ENCODE peak calls at places on chromosome 17, in five cellular contexts. P, R, G, B and M are unnamed samples.

GRCh38 chr17:50841949-50842354 is 6.6 kb downstream of the WFIKKN2 start:
- DNase-seq in P (peak), R (peak), G (peak), B (peak), M (no peak)

GRCh38 chr17:78038748-78039288 is 80.3 kb downstream of the TNRC6C start:
- DNase-seq in P (no peak), R (no peak), G (no peak), B (no peak), M (no peak)

GRCh38 chr17:7632492-7632894 is 2.6 kb downstream of the SHBG start:
- DNase-seq in P (peak), R (no peak), G (peak), B (no peak), M (no peak)

GRCh38 chr17:70525976-70526375 is 356.6 kb downstream of the KCNJ2 start:
- DNase-seq in P (no peak), R (no peak), G (no peak), B (no peak), M (no peak)

GRCh38 chr17:72033311-72033710 is 87.5 kb upstream of the SOX9 start:
- DNase-seq in P (no peak), R (no peak), G (no peak), B (peak), M (no peak)

GRCh38 chr17:50187741-50188520 is 13.5 kb downstream of the COL1A1 start:
- DNase-seq in P (peak), R (no peak), G (no peak), B (no peak), M (no peak)

GRCh38 chr17:49494937-49495841 is at the start of gene NGFR:
- DNase-seq in P (peak), R (no peak), G (peak), B (peak), M (no peak)

GRCh38 chr17:57941384-57942370 is 13.5 kb downstream of the CUEDC1 start:
- DNase-seq in P (no peak), R (no peak), G (no peak), B (no peak), M (no peak)

GRCh38 chr17:75845058-75845711 is 981 bp upstream of the UNC13D start:
- DNase-seq in P (peak), R (peak), G (peak), B (peak), M (peak)

GRCh38 chr17:17886253-17886652 is 49.5 kb upstream of the SREBF1 start:
- DNase-seq in P (no peak), R (no peak), G (no peak), B (no peak), M (no peak)

GRCh38 chr17:44002141-44002848 is 2.1 kb upstream of the NAGS start:
- DNase-seq in P (peak), R (peak), G (no peak), B (no peak), M (no peak)

GRCh38 chr17:6261496-6261895 is 173.4 kb downstream of the AIPL1 start:
- DNase-seq in P (no peak), R (no peak), G (no peak), B (no peak), M (no peak)

GRCh38 chr17:15249487-15249886 is 15.6 kb downstream of the PMP22 start:
- DNase-seq in P (no peak), R (no peak), G (no peak), B (no peak), M (no peak)

GRCh38 chr17:13735861-13736260 is 134.1 kb upstream of the HS3ST3A1 start:
- DNase-seq in P (no peak), R (no peak), G (no peak), B (peak), M (no peak)

GRCh38 chr17:45310380-45311324 is 6.2 kb downstream of the MAP3K14 start:
- DNase-seq in P (no peak), R (no peak), G (no peak), B (no peak), M (no peak)

GRCh38 chr17:27609606-27610303 is 21.2 kb upstream of the LGALS9 start:
- DNase-seq in P (peak), R (peak), G (no peak), B (peak), M (no peak)

GRCh38 chr17:39094607-39095308 is 56.7 kb downstream of the PLXDC1 start:
- DNase-seq in P (no peak), R (no peak), G (no peak), B (no peak), M (no peak)

GRCh38 chr17:42775534-42776098 is 2.4 kb downstream of the VPS25 start:
- DNase-seq in P (peak), R (peak), G (peak), B (no peak), M (no peak)

GRCh38 chr17:61543786-61544415 is 47.1 kb downstream of the NACA2 start:
- DNase-seq in P (no peak), R (no peak), G (no peak), B (no peak), M (no peak)

GRCh38 chr17:57968456-57968855 is 13.2 kb upstream of the CUEDC1 start:
- DNase-seq in P (no peak), R (no peak), G (no peak), B (no peak), M (no peak)

GRCh38 chr17:65154770-65155589 is 17.8 kb downstream of the RGS9 start:
- DNase-seq in P (peak), R (no peak), G (no peak), B (no peak), M (no peak)

GRCh38 chr17:55845385-55845784 is 94.5 kb downstream of the PCTP start:
- DNase-seq in P (peak), R (no peak), G (no peak), B (peak), M (no peak)

GRCh38 chr17:40063915-40064531 is 1.3 kb downstream of the THRA start:
- DNase-seq in P (no peak), R (peak), G (no peak), B (no peak), M (no peak)

GRCh38 chr17:75753193-75753513 is 11.8 kb downstream of the GALK1 start:
- DNase-seq in P (no peak), R (no peak), G (no peak), B (no peak), M (no peak)

GRCh38 chr17:41167561-41167960 is 460 bp downstream of the KRTAP4-3 start:
- DNase-seq in P (no peak), R (no peak), G (no peak), B (no peak), M (no peak)

GRCh38 chr17:19720210-19720475 is 3.8 kb upstream of the SLC47A2 start:
- DNase-seq in P (no peak), R (no peak), G (no peak), B (no peak), M (no peak)

GRCh38 chr17:72761431-72761830 is 331.1 kb downstream of the SLC39A11 start:
- DNase-seq in P (no peak), R (no peak), G (peak), B (no peak), M (no peak)

GRCh38 chr17:57395721-57396321 is 139.5 kb downstream of the MSI2 start:
- DNase-seq in P (no peak), R (no peak), G (no peak), B (no peak), M (no peak)

GRCh38 chr17:70119961-70120360 is 44.9 kb downstream of the KCNJ16 start:
- DNase-seq in P (no peak), R (no peak), G (no peak), B (no peak), M (no peak)

GRCh38 chr17:75584358-75585175 is 3.0 kb upstream of the MYO15B start:
- DNase-seq in P (no peak), R (no peak), G (no peak), B (no peak), M (no peak)

GRCh38 chr17:27569884-27570577 is 61.0 kb upstream of the LGALS9 start:
- DNase-seq in P (no peak), R (peak), G (peak), B (peak), M (no peak)

GRCh38 chr17:20926532-20926931 is 116.3 kb downstream of the USP22 start:
- DNase-seq in P (peak), R (no peak), G (no peak), B (no peak), M (no peak)

GRCh38 chr17:80498242-80498919 is 22.0 kb upstream of the NPTX1 start:
- DNase-seq in P (peak), R (peak), G (no peak), B (no peak), M (no peak)
- TF ChIP-seq MXI1 in P (no peak), R (no peak), G (no peak), B (no peak), M (no peak)

GRCh38 chr17:8997994-8998628 is 23.2 kb upstream of the NTN1 start:
- DNase-seq in P (peak), R (peak), G (peak), B (peak), M (peak)

GRCh38 chr17:8995711-8996110 is 25.6 kb upstream of the NTN1 start:
- DNase-seq in P (no peak), R (no peak), G (no peak), B (no peak), M (no peak)

GRCh38 chr17:8991514-8992285 is 26.2 kb upstream of the PIK3R5 start:
- DNase-seq in P (peak), R (peak), G (peak), B (peak), M (no peak)

GRCh38 chr17:8994319-8994718 is 27.0 kb upstream of the NTN1 start:
- DNase-seq in P (peak), R (peak), G (peak), B (peak), M (peak)
- TF ChIP-seq MXI1 in P (no peak), R (no peak), G (no peak), B (no peak), M (no peak)

GRCh38 chr17:35167666-35168065 is 20.0 kb downstream of the UNC45B start:
- DNase-seq in P (peak), R (no peak), G (no peak), B (no peak), M (no peak)
- TF ChIP-seq MXI1 in P (no peak), R (no peak), G (no peak), B (no peak), M (no peak)

DNA sequence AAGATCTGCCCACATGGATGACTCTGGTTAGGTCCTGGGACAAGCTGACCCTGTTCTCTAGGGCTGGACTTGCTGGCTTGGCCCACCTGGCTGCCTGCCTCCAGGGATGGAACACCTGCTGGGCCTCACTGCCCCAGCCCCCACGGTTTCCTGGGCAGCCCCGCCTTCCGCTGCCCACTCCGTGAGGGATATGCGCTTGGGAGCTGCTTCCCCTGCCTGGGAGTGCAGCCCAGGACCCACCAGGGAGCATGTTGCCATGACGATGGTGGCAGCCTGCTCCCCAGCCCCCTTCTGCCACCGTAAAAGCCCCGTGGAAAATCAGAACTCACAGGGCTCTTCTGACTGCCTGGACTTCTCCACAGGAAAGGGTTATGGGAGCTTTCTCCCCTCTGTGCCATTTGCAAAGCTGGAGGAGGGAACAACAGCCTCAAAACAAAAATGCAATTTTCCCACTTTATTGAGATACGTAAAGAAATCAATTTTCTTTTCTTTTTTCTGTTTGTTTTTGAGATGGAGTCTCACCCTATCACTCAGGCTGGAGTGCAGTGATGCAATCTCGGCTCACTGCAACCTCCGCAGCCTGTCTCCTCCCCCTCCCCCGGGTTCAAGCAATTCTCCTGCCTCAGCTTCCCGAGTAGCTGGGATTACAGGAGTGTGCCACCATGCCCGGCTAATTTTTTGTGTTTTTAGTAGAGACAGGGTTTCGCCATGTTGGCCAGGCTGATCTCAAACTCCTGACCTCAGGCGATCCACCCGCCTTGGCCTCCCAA is 18.0 kb upstream of the GAS7 start:
- DNase-seq in P (no peak), R (no peak), G (no peak), B (no peak), M (no peak)
- TF ChIP-seq MXI1 in P (no peak), R (no peak), G (no peak), B (no peak), M (no peak)

DNA sequence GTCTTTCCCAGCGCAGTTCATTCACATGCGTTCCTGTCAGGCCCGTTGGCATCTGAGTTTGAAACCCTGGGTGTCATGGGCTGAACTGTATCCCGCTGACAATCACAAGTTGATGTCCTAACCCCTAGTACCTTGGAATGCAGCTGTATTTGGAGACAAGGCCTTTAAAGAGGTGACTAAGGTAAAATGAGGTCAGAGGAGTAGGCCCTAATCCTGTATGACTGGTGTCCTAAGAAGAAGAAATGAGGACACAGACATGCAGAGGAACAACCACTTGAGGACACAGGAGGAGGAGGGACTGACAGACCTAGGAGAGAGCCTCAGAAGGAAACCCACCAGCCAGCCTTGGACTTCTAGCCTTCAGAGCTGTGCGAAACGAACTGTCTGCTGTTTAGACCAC is 33.1 kb downstream of the TRPV2 start:
- DNase-seq in P (no peak), R (no peak), G (no peak), B (no peak), M (no peak)
- TF ChIP-seq MXI1 in P (no peak), R (no peak), G (no peak), B (no peak), M (no peak)

GRCh38 chr17:74360993-74361612 is 565 bp downstream of the BTBD17 start:
- DNase-seq in P (peak), R (no peak), G (no peak), B (no peak), M (no peak)

GRCh38 chr17:74361613-74362391 is at the start of gene BTBD17:
- DNase-seq in P (no peak), R (peak), G (peak), B (peak), M (no peak)

GRCh38 chr17:74359916-74360315 is 1.8 kb downstream of the BTBD17 start:
- DNase-seq in P (no peak), R (no peak), G (no peak), B (no peak), M (no peak)

GRCh38 chr17:74367206-74367605 is at the start of gene GPR142:
- DNase-seq in P (no peak), R (no peak), G (no peak), B (no peak), M (no peak)

GRCh38 chr17:74362811-74363498 is 1.3 kb upstream of the BTBD17 start:
- DNase-seq in P (no peak), R (no peak), G (no peak), B (no peak), M (no peak)
- TF ChIP-seq MXI1 in P (no peak), R (no peak), G (no peak), B (no peak), M (no peak)

GRCh38 chr17:82198092-82198491 is 14.6 kb downstream of the CCDC57 start:
- DNase-seq in P (no peak), R (no peak), G (no peak), B (peak), M (no peak)
- TF ChIP-seq MXI1 in P (no peak), R (no peak), G (no peak), B (no peak), M (no peak)

DNA sequence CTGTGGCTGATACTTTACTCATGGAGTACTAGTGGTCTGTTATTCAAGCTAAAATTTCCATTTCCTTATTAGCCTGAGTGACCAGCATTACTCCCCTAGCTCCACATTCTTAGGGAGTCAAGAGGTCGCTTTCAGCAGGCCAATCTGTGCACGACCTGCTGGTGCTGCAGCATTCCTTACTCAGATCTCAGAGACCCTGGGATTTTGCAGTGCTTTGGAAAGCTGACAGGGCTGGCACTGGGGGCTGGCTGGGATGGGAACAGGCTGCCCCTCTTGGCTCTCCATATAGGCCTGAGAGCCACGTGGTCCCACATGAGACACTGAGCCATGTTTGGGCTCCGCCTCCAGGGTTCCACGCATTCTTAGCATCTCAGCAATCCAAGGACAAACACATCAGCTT is 254.7 kb upstream of the CACNG5 start:
- DNase-seq in P (peak), R (peak), G (no peak), B (no peak), M (no peak)
- TF ChIP-seq MXI1 in P (peak), R (no peak), G (no peak), B (no peak), M (no peak)

GRCh38 chr17:323721-324139 is 28.9 kb downstream of the RPH3AL start:
- DNase-seq in P (no peak), R (no peak), G (no peak), B (no peak), M (no peak)
- TF ChIP-seq MXI1 in P (no peak), R (no peak), G (no peak), B (no peak), M (no peak)

GRCh38 chr17:29341726-29342125 is 47.8 kb upstream of the NUFIP2 start:
- DNase-seq in P (peak), R (no peak), G (no peak), B (no peak), M (no peak)
- TF ChIP-seq MXI1 in P (no peak), R (no peak), G (no peak), B (no peak), M (no peak)